ENCODE peak calls at places on chromosomes 4 and X, in ten cellular contexts. One of them, this sample, is unnamed.

GRCh38 chr4:148984951-148985350 is 542.7 kb upstream of the NR3C2 start:
- DNase-seq in lower leg skin: no peak
- DNase-seq in breast epithelium: no peak
- DNase-seq in cardiac muscle cell: no peak
- DNase-seq in A549: no peak
- DNase-seq in GM20000: no peak
- DNase-seq in gastrocnemius medialis: no peak
- DNase-seq in hepatocyte: no peak
- DNase-seq in astrocyte of the spinal cord: no peak
- DNase-seq in activated B cell treated with CpG ODN at 0.5 μM for 24 hours: no peak
- DNase-seq in this sample: no peak

GRCh38 chr4:122099896-122100295 is 52.2 kb upstream of the BLTP1 start:
- DNase-seq in lower leg skin: no peak
- DNase-seq in breast epithelium: no peak
- DNase-seq in cardiac muscle cell: peak; percentile 2
- DNase-seq in A549: no peak
- DNase-seq in GM20000: no peak
- DNase-seq in gastrocnemius medialis: no peak
- DNase-seq in hepatocyte: no peak
- DNase-seq in astrocyte of the spinal cord: peak; percentile 73
- DNase-seq in activated B cell treated with CpG ODN at 0.5 μM for 24 hours: no peak
- DNase-seq in this sample: no peak

GRCh38 chr4:10344824-10345223 is 112.4 kb downstream of the ZNF518B start:
- DNase-seq in lower leg skin: no peak
- DNase-seq in breast epithelium: no peak
- DNase-seq in cardiac muscle cell: no peak
- DNase-seq in A549: no peak
- DNase-seq in GM20000: no peak
- DNase-seq in gastrocnemius medialis: no peak
- DNase-seq in hepatocyte: no peak
- DNase-seq in astrocyte of the spinal cord: no peak
- DNase-seq in activated B cell treated with CpG ODN at 0.5 μM for 24 hours: no peak
- DNase-seq in this sample: no peak

GRCh38 chr4:186693894-186694293 is 29.8 kb downstream of the FAT1 start:
- DNase-seq in lower leg skin: no peak
- DNase-seq in breast epithelium: no peak
- DNase-seq in cardiac muscle cell: no peak
- DNase-seq in A549: no peak
- DNase-seq in GM20000: no peak
- DNase-seq in gastrocnemius medialis: no peak
- DNase-seq in hepatocyte: no peak
- DNase-seq in astrocyte of the spinal cord: no peak
- DNase-seq in activated B cell treated with CpG ODN at 0.5 μM for 24 hours: no peak
- DNase-seq in this sample: no peak

GRCh38 chrX:6071755-6072154 is 156.9 kb downstream of the NLGN4X start:
- DNase-seq in lower leg skin: no peak
- DNase-seq in breast epithelium: no peak
- DNase-seq in cardiac muscle cell: no peak
- DNase-seq in A549: no peak
- DNase-seq in GM20000: no peak
- DNase-seq in gastrocnemius medialis: no peak
- DNase-seq in hepatocyte: no peak
- DNase-seq in astrocyte of the spinal cord: no peak
- DNase-seq in activated B cell treated with CpG ODN at 0.5 μM for 24 hours: no peak
- DNase-seq in this sample: no peak

GRCh38 chrX:148417934-148418333 is 82.5 kb upstream of the AFF2 start:
- DNase-seq in lower leg skin: no peak
- DNase-seq in breast epithelium: no peak
- DNase-seq in cardiac muscle cell: no peak
- DNase-seq in A549: no peak
- DNase-seq in GM20000: no peak
- DNase-seq in gastrocnemius medialis: no peak
- DNase-seq in hepatocyte: no peak
- DNase-seq in astrocyte of the spinal cord: peak; percentile 52
- DNase-seq in activated B cell treated with CpG ODN at 0.5 μM for 24 hours: no peak
- DNase-seq in this sample: no peak

GRCh38 chr4:48329976-48330375 is 11.4 kb upstream of the SLAIN2 start:
- DNase-seq in lower leg skin: no peak
- DNase-seq in breast epithelium: no peak
- DNase-seq in cardiac muscle cell: peak; percentile 85
- DNase-seq in A549: peak; percentile 19
- DNase-seq in GM20000: no peak
- DNase-seq in gastrocnemius medialis: no peak
- DNase-seq in hepatocyte: no peak
- DNase-seq in astrocyte of the spinal cord: peak; percentile 91
- DNase-seq in activated B cell treated with CpG ODN at 0.5 μM for 24 hours: no peak
- DNase-seq in this sample: no peak

GRCh38 chrX:65607070-65607742 is 60.2 kb upstream of the MSN start:
- DNase-seq in lower leg skin: peak; percentile 17
- DNase-seq in breast epithelium: no peak
- DNase-seq in cardiac muscle cell: peak; percentile 24
- DNase-seq in A549: no peak
- DNase-seq in GM20000: no peak
- DNase-seq in gastrocnemius medialis: no peak
- DNase-seq in hepatocyte: no peak
- DNase-seq in astrocyte of the spinal cord: peak; percentile 24
- DNase-seq in activated B cell treated with CpG ODN at 0.5 μM for 24 hours: no peak
- DNase-seq in this sample: peak; percentile 13

DNA sequence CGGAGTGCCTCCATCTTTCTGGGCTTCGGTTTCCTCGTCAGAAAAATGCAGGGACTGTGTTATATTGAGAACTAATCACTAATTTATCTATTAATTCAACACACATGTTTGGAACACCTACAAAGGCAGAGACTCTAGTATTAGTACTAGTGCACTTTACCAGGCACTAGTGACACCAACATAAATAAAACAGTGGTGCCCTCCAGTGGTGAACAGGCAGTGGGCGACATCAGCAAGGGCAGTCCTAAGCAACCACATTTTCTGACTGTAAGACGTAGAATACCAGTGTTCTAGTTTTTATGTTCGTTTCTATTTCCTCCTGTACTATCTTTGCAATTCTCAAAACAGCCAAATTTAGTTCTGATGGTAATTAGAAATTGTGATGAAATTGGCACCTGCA is 69.1 kb upstream of the UCP1 start:
- DNase-seq in lower leg skin: no peak
- DNase-seq in breast epithelium: no peak
- DNase-seq in cardiac muscle cell: peak; percentile 41
- DNase-seq in A549: peak; percentile 42
- DNase-seq in GM20000: peak; percentile 74
- DNase-seq in gastrocnemius medialis: no peak
- DNase-seq in hepatocyte: no peak
- DNase-seq in astrocyte of the spinal cord: no peak
- DNase-seq in activated B cell treated with CpG ODN at 0.5 μM for 24 hours: no peak
- DNase-seq in this sample: no peak
- TF ChIP-seq CTCF in lower leg skin: no peak
- TF ChIP-seq CTCF in breast epithelium: no peak
- TF ChIP-seq CTCF in cardiac muscle cell: peak; percentile 57
- TF ChIP-seq CTCF in A549: peak; percentile 33
- TF ChIP-seq CTCF in GM20000: peak; percentile 49
- TF ChIP-seq CTCF in gastrocnemius medialis: peak; percentile 28
- TF ChIP-seq CTCF in hepatocyte: peak; percentile 45
- TF ChIP-seq CTCF in astrocyte of the spinal cord: peak; percentile 40
- TF ChIP-seq CTCF in activated B cell treated with CpG ODN at 0.5 μM for 24 hours: no peak
- TF ChIP-seq CTCF in this sample: peak; percentile 46

DNA sequence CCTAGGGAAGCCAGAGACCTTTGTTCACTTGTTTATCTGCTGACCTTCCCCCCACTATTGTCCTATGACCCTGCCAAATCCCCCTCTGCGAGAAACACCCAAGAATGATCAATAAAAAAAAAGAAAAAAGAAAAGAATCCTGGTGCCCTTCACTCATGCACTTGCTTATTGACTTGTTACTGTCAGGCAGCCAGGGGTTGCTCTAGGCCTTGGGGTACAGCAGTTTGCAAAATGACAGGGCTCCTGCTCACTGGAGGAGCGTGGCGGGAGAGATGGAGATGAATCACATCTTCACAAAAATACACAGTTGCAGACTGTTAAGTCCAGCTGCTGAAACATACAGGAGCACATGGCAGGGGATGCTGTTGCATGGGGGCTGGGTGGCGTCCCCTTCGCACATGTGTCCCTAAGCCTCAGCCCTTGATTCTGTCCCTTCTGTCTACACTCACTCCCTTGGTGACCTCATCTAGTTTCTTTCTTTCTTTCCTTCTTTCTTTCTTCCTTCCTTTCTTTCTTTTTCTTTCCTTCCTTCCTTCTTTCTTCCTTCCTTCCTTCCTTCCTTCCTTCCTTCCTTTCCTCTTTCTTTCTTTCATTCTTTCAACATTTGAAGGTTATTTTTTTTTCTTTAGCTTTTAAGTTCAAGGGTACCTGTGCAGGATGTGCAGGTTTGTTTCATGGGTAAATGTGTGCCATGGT is 16.9 kb upstream of the TMEM271 start:
- DNase-seq in lower leg skin: peak; percentile 42
- DNase-seq in breast epithelium: no peak
- DNase-seq in cardiac muscle cell: no peak
- DNase-seq in A549: no peak
- DNase-seq in GM20000: no peak
- DNase-seq in gastrocnemius medialis: no peak
- DNase-seq in hepatocyte: no peak
- DNase-seq in astrocyte of the spinal cord: no peak
- DNase-seq in activated B cell treated with CpG ODN at 0.5 μM for 24 hours: no peak
- DNase-seq in this sample: peak; percentile 34
- TF ChIP-seq CTCF in lower leg skin: no peak
- TF ChIP-seq CTCF in breast epithelium: no peak
- TF ChIP-seq CTCF in cardiac muscle cell: no peak
- TF ChIP-seq CTCF in A549: no peak
- TF ChIP-seq CTCF in GM20000: no peak
- TF ChIP-seq CTCF in gastrocnemius medialis: no peak
- TF ChIP-seq CTCF in hepatocyte: no peak
- TF ChIP-seq CTCF in astrocyte of the spinal cord: no peak
- TF ChIP-seq CTCF in activated B cell treated with CpG ODN at 0.5 μM for 24 hours: no peak
- TF ChIP-seq CTCF in this sample: no peak

DNA sequence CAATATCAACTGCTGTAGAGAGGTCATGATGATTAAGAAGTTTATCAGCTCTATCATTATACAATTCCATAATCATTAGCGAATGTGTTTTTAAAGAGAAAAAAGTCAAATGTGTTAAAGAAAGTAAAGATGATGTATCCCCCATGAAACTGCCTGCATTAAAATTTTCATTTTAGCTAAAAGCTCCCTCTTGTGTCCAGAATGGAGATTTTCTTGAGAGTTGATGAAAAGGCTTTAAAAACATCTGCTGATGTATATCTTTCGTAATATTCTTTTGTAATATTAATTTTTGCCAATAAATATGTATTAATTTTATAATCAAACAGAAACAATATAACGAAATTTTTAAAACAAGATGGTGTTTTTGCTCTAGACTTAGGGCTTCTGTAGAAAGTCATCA is 52.1 kb upstream of the LHFPL1 start:
- DNase-seq in lower leg skin: no peak
- DNase-seq in breast epithelium: no peak
- DNase-seq in cardiac muscle cell: peak; percentile 12
- DNase-seq in A549: no peak
- DNase-seq in GM20000: no peak
- DNase-seq in gastrocnemius medialis: no peak
- DNase-seq in hepatocyte: peak; percentile 15
- DNase-seq in astrocyte of the spinal cord: peak; percentile 5
- DNase-seq in activated B cell treated with CpG ODN at 0.5 μM for 24 hours: no peak
- DNase-seq in this sample: no peak
- TF ChIP-seq CTCF in lower leg skin: no peak
- TF ChIP-seq CTCF in breast epithelium: no peak
- TF ChIP-seq CTCF in cardiac muscle cell: no peak
- TF ChIP-seq CTCF in A549: no peak
- TF ChIP-seq CTCF in GM20000: no peak
- TF ChIP-seq CTCF in gastrocnemius medialis: no peak
- TF ChIP-seq CTCF in hepatocyte: peak; percentile 58
- TF ChIP-seq CTCF in astrocyte of the spinal cord: peak; percentile 30
- TF ChIP-seq CTCF in activated B cell treated with CpG ODN at 0.5 μM for 24 hours: no peak
- TF ChIP-seq CTCF in this sample: peak; percentile 55

GRCh38 chr4:152975615-152976465 is 39.7 kb downstream of the FHDC1 start:
- DNase-seq in lower leg skin: peak; percentile 78
- DNase-seq in breast epithelium: no peak
- DNase-seq in cardiac muscle cell: no peak
- DNase-seq in A549: no peak
- DNase-seq in GM20000: no peak
- DNase-seq in gastrocnemius medialis: no peak
- DNase-seq in hepatocyte: no peak
- DNase-seq in astrocyte of the spinal cord: no peak
- DNase-seq in activated B cell treated with CpG ODN at 0.5 μM for 24 hours: no peak
- DNase-seq in this sample: peak; percentile 81
- TF ChIP-seq CTCF in lower leg skin: no peak
- TF ChIP-seq CTCF in breast epithelium: no peak
- TF ChIP-seq CTCF in cardiac muscle cell: no peak
- TF ChIP-seq CTCF in A549: no peak
- TF ChIP-seq CTCF in GM20000: no peak
- TF ChIP-seq CTCF in gastrocnemius medialis: no peak
- TF ChIP-seq CTCF in hepatocyte: no peak
- TF ChIP-seq CTCF in astrocyte of the spinal cord: no peak
- TF ChIP-seq CTCF in activated B cell treated with CpG ODN at 0.5 μM for 24 hours: no peak
- TF ChIP-seq CTCF in this sample: no peak

GRCh38 chr4:139301821-139302611 is at the start of gene NDUFC1:
- DNase-seq in lower leg skin: peak; percentile 91
- DNase-seq in breast epithelium: peak; percentile 26
- DNase-seq in cardiac muscle cell: peak; percentile 50
- DNase-seq in A549: peak; percentile 59
- DNase-seq in GM20000: peak; percentile 48
- DNase-seq in gastrocnemius medialis: peak; percentile 18
- DNase-seq in hepatocyte: peak; percentile 70
- DNase-seq in astrocyte of the spinal cord: peak; percentile 52
- DNase-seq in activated B cell treated with CpG ODN at 0.5 μM for 24 hours: peak; percentile 67
- DNase-seq in this sample: peak; percentile 85
- TF ChIP-seq CTCF in lower leg skin: no peak
- TF ChIP-seq CTCF in breast epithelium: peak; percentile 28
- TF ChIP-seq CTCF in cardiac muscle cell: peak; percentile 15
- TF ChIP-seq CTCF in A549: no peak
- TF ChIP-seq CTCF in GM20000: no peak
- TF ChIP-seq CTCF in gastrocnemius medialis: peak; percentile 54
- TF ChIP-seq CTCF in hepatocyte: no peak
- TF ChIP-seq CTCF in astrocyte of the spinal cord: peak; percentile 21
- TF ChIP-seq CTCF in activated B cell treated with CpG ODN at 0.5 μM for 24 hours: no peak
- TF ChIP-seq CTCF in this sample: no peak

DNA sequence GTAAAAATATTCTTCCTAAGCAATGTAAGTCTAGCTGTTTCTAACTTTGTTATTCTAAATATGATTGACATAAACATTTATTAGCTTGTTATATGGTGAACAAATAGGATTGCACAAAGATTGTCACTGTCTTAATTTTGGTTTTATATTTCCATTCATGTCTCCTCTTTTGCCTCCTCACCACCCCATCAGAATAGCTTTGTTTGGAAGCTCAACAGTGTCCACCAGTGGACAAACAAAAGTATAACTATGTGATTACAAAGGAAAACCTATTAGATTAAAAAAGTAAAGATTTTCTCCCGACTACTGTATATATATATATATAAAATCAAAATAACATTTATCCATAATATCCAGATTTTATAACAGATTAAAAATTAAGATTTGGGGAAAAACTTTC is 468.2 kb downstream of the ZIC3 start:
- DNase-seq in lower leg skin: no peak
- DNase-seq in breast epithelium: no peak
- DNase-seq in cardiac muscle cell: no peak
- DNase-seq in A549: peak; percentile 4
- DNase-seq in GM20000: no peak
- DNase-seq in gastrocnemius medialis: no peak
- DNase-seq in hepatocyte: no peak
- DNase-seq in astrocyte of the spinal cord: peak; percentile 4
- DNase-seq in activated B cell treated with CpG ODN at 0.5 μM for 24 hours: no peak
- DNase-seq in this sample: no peak
- TF ChIP-seq CTCF in lower leg skin: no peak
- TF ChIP-seq CTCF in breast epithelium: no peak
- TF ChIP-seq CTCF in cardiac muscle cell: no peak
- TF ChIP-seq CTCF in A549: no peak
- TF ChIP-seq CTCF in GM20000: no peak
- TF ChIP-seq CTCF in gastrocnemius medialis: no peak
- TF ChIP-seq CTCF in hepatocyte: peak; percentile 35
- TF ChIP-seq CTCF in astrocyte of the spinal cord: peak; percentile 11
- TF ChIP-seq CTCF in activated B cell treated with CpG ODN at 0.5 μM for 24 hours: no peak
- TF ChIP-seq CTCF in this sample: no peak

This sample was measured in osteocyte.